ENCODE peak calls at places on chromosomes 7 and 10, in seven cellular contexts. B is Right ventricle myocardium superior; Y is AG08396; R is activated naive CD8-positive, alpha-beta T cell treated with anti-CD3 and anti-CD28 coated beads for 36 hours; L is nucleus accumbens; A is immature natural killer cell; S is stimulated activated CD4-positive, alpha-beta T cell treated with anti-CD3 and anti-CD28 coated beads, Interleukin-1b, Interleukin-23, amount 100 ng/mL, for 1 hour. N is an unnamed sample.

GRCh38 chr10:110471566-110472139 is 26.1 kb upstream of the DUSP5 start:
- DNase-seq in S (no peak), A (no peak), L (no peak), Y (peak), B (no peak), R (no peak), N (peak)

GRCh38 chr7:134886353-134887057 is 99.8 kb upstream of the AGBL3 start:
- DNase-seq in B (peak), L (no peak), R (no peak), S (no peak), Y (peak), A (no peak), N (peak)

GRCh38 chr10:133608855-133609254 is 17.7 kb downstream of the FRG2B start:
- DNase-seq in R (no peak), L (no peak), Y (peak), B (no peak), S (no peak), A (no peak), N (no peak)

GRCh38 chr10:95601116-95601719 is 40.0 kb upstream of the SORBS1 start:
- DNase-seq in Y (peak), R (peak), A (peak), S (no peak), L (peak), B (peak), N (peak)

GRCh38 chr10:17203416-17203815 is 1.9 kb upstream of the TRDMT1 start:
- DNase-seq in B (no peak), Y (no peak), A (no peak), L (no peak), S (no peak), R (no peak), N (no peak)

GRCh38 chr10:110400173-110400947 is 95.6 kb upstream of the SMNDC1 start:
- DNase-seq in L (no peak), S (no peak), A (no peak), R (no peak), B (no peak), Y (no peak), N (no peak)

GRCh38 chr7:158482460-158482859 is 105.2 kb downstream of the PTPRN2 start:
- DNase-seq in S (no peak), R (no peak), A (no peak), Y (no peak), B (no peak), L (no peak), N (no peak)

GRCh38 chr7:149608168-149608567 is 110.6 kb upstream of the ZNF746 start:
- DNase-seq in B (no peak), S (no peak), R (no peak), L (no peak), A (no peak), Y (no peak), N (no peak)

GRCh38 chr10:106498675-106499074 is 665.8 kb downstream of the SORCS1 start:
- DNase-seq in B (no peak), A (no peak), L (no peak), Y (no peak), R (no peak), S (no peak), N (no peak)

GRCh38 chr7:66921396-66921917 is 432 bp downstream of the TMEM248 start:
- DNase-seq in B (peak), S (no peak), L (no peak), A (peak), R (no peak), Y (peak), N (peak)

GRCh38 chr7:84697506-84697905 is 489.4 kb downstream of the SEMA3D start:
- DNase-seq in Y (peak), A (no peak), S (no peak), L (no peak), R (no peak), B (no peak), N (peak)

GRCh38 chr10:104045151-104046089 is 40.3 kb downstream of the COL17A1 start:
- DNase-seq in Y (peak), L (peak), S (no peak), A (no peak), B (no peak), R (no peak), N (peak)

GRCh38 chr10:90484518-90484917 is 373.3 kb downstream of the HTR7 start:
- DNase-seq in B (peak), Y (no peak), A (no peak), R (no peak), S (no peak), L (no peak), N (peak)

GRCh38 chr7:156473476-156474240 is 166.9 kb upstream of the RNF32 start:
- DNase-seq in Y (peak), A (no peak), B (no peak), L (no peak), S (no peak), R (peak), N (no peak)

GRCh38 chr7:55437375-55437774 is 72.2 kb downstream of the LANCL2 start:
- DNase-seq in R (no peak), Y (no peak), L (no peak), S (no peak), A (no peak), B (no peak), N (no peak)

GRCh38 chr7:33874943-33875342 is 30.4 kb upstream of the BMPER start:
- DNase-seq in B (no peak), S (no peak), L (no peak), R (no peak), A (no peak), Y (no peak), N (peak)

GRCh38 chr7:27434729-27435400 is 192.3 kb downstream of the EVX1 start:
- DNase-seq in A (no peak), R (no peak), S (no peak), L (no peak), B (no peak), Y (no peak), N (no peak)

GRCh38 chr10:49760789-49761188 is 1.3 kb downstream of the OGDHL start:
- DNase-seq in Y (no peak), S (no peak), A (no peak), L (no peak), B (peak), R (no peak), N (no peak)

GRCh38 chr10:955127-955819 is 23.8 kb upstream of the LARP4B start:
- DNase-seq in L (no peak), R (no peak), Y (no peak), A (no peak), S (no peak), B (no peak), N (no peak)

GRCh38 chr7:44882899-44883298 is 2.4 kb downstream of the PURB start:
- DNase-seq in S (no peak), R (no peak), A (no peak), Y (no peak), L (no peak), B (no peak), N (no peak)

GRCh38 chr10:34031410-34031809 is 696.9 kb upstream of the NRP1 start:
- DNase-seq in R (no peak), B (peak), A (no peak), Y (peak), L (no peak), S (no peak), N (peak)

GRCh38 chr10:32004161-32004591 is 52.0 kb downstream of the KIF5B start:
- DNase-seq in Y (no peak), A (no peak), B (peak), L (no peak), R (no peak), S (no peak), N (no peak)

GRCh38 chr10:23358357-23358756 is 13.8 kb upstream of the C10orf67 start:
- DNase-seq in A (no peak), Y (no peak), S (no peak), R (no peak), B (no peak), L (no peak), N (no peak)

GRCh38 chr10:107585630-107586029 is 421.1 kb upstream of the SORCS1 start:
- DNase-seq in A (no peak), Y (no peak), L (no peak), R (no peak), B (no peak), S (no peak), N (no peak)

GRCh38 chr7:88184848-88185304 is 35.0 kb downstream of the SRI start:
- DNase-seq in S (no peak), B (no peak), A (no peak), Y (no peak), R (no peak), L (no peak), N (no peak)

GRCh38 chr10:71725998-71726672 is 6.6 kb upstream of the C10orf105 start:
- DNase-seq in L (no peak), S (no peak), B (no peak), R (peak), Y (peak), A (peak), N (peak)

GRCh38 chr7:136189506-136189998 is 212.4 kb upstream of the MTPN start:
- DNase-seq in R (no peak), L (no peak), S (no peak), Y (no peak), B (no peak), A (no peak), N (no peak)